ENCODE peak calls at places on chromosomes 12 and 14, in six cellular contexts. One of them, this sample, is unnamed.

GRCh38 chr12:41962171-41962572 is 182.5 kb downstream of the GXYLT1 start:
- DNase-seq in AG04450: no peak
- DNase-seq in HCT116: no peak
- DNase-seq in gastrocnemius medialis: no peak
- DNase-seq in brain microvascular endothelial cell: no peak
- DNase-seq in upper lobe of right lung: no peak
- DNase-seq in this sample: no peak

GRCh38 chr14:100988411-100988900 is 84.9 kb upstream of the RTL1 start:
- DNase-seq in HCT116: peak
- DNase-seq in gastrocnemius medialis: no peak
- DNase-seq in brain microvascular endothelial cell: no peak
- DNase-seq in AG04450: no peak
- DNase-seq in upper lobe of right lung: no peak
- DNase-seq in this sample: no peak

GRCh38 chr14:76480426-76480825 is 104.5 kb downstream of the ESRRB start:
- DNase-seq in HCT116: no peak
- DNase-seq in brain microvascular endothelial cell: no peak
- DNase-seq in upper lobe of right lung: no peak
- DNase-seq in gastrocnemius medialis: no peak
- DNase-seq in AG04450: no peak
- DNase-seq in this sample: no peak

GRCh38 chr12:26696613-26697092 is 136.3 kb downstream of the ITPR2 start:
- DNase-seq in HCT116: no peak
- DNase-seq in gastrocnemius medialis: no peak
- DNase-seq in brain microvascular endothelial cell: peak
- DNase-seq in AG04450: no peak
- DNase-seq in upper lobe of right lung: no peak
- DNase-seq in this sample: no peak

GRCh38 chr14:97948841-97949240 is 1151.7 kb downstream of the VRK1 start:
- DNase-seq in brain microvascular endothelial cell: no peak
- DNase-seq in AG04450: no peak
- DNase-seq in upper lobe of right lung: no peak
- DNase-seq in HCT116: no peak
- DNase-seq in gastrocnemius medialis: no peak
- DNase-seq in this sample: no peak

GRCh38 chr12:54229624-54230212 is 40.9 kb upstream of the SMUG1 start:
- DNase-seq in gastrocnemius medialis: no peak
- DNase-seq in HCT116: peak
- DNase-seq in upper lobe of right lung: no peak
- DNase-seq in brain microvascular endothelial cell: peak
- DNase-seq in AG04450: peak
- DNase-seq in this sample: peak

GRCh38 chr14:22780105-22780679 is 13.7 kb downstream of the OXA1L start:
- DNase-seq in gastrocnemius medialis: no peak
- DNase-seq in HCT116: no peak
- DNase-seq in AG04450: no peak
- DNase-seq in brain microvascular endothelial cell: peak
- DNase-seq in upper lobe of right lung: no peak
- DNase-seq in this sample: peak

GRCh38 chr12:82708507-82708906 is 21.8 kb downstream of the TMTC2 start:
- DNase-seq in AG04450: no peak
- DNase-seq in HCT116: no peak
- DNase-seq in gastrocnemius medialis: no peak
- DNase-seq in brain microvascular endothelial cell: no peak
- DNase-seq in upper lobe of right lung: no peak
- DNase-seq in this sample: no peak

GRCh38 chr12:53631721-53632120 is 5.5 kb upstream of the ATF7 start:
- DNase-seq in AG04450: no peak
- DNase-seq in upper lobe of right lung: no peak
- DNase-seq in brain microvascular endothelial cell: no peak
- DNase-seq in HCT116: no peak
- DNase-seq in gastrocnemius medialis: no peak
- DNase-seq in this sample: no peak

GRCh38 chr14:36655571-36655962 is 6.1 kb upstream of the PAX9 start:
- DNase-seq in brain microvascular endothelial cell: no peak
- DNase-seq in gastrocnemius medialis: no peak
- DNase-seq in AG04450: no peak
- DNase-seq in HCT116: no peak
- DNase-seq in upper lobe of right lung: no peak
- DNase-seq in this sample: no peak

GRCh38 chr14:63045234-63045611 is at the start of gene KCNH5:
- DNase-seq in upper lobe of right lung: no peak
- DNase-seq in AG04450: no peak
- DNase-seq in HCT116: no peak
- DNase-seq in brain microvascular endothelial cell: peak
- DNase-seq in gastrocnemius medialis: no peak
- DNase-seq in this sample: peak

GRCh38 chr12:57149309-57149900 is 2.0 kb upstream of the LRP1-AS start:
- DNase-seq in brain microvascular endothelial cell: peak
- DNase-seq in HCT116: no peak
- DNase-seq in upper lobe of right lung: no peak
- DNase-seq in gastrocnemius medialis: peak
- DNase-seq in AG04450: no peak
- DNase-seq in this sample: peak

GRCh38 chr14:36662543-36663403 is 1.1 kb downstream of the PAX9 start:
- DNase-seq in gastrocnemius medialis: no peak
- DNase-seq in HCT116: no peak
- DNase-seq in brain microvascular endothelial cell: no peak
- DNase-seq in upper lobe of right lung: no peak
- DNase-seq in AG04450: no peak
- DNase-seq in this sample: no peak

GRCh38 chr12:16669756-16670155 is 63.8 kb upstream of the LMO3 start:
- DNase-seq in gastrocnemius medialis: no peak
- DNase-seq in HCT116: no peak
- DNase-seq in upper lobe of right lung: no peak
- DNase-seq in AG04450: no peak
- DNase-seq in brain microvascular endothelial cell: no peak
- DNase-seq in this sample: no peak

GRCh38 chr12:100360450-100360849 is 3.6 kb downstream of the SLC17A8 start:
- DNase-seq in gastrocnemius medialis: no peak
- DNase-seq in AG04450: no peak
- DNase-seq in HCT116: no peak
- DNase-seq in upper lobe of right lung: no peak
- DNase-seq in brain microvascular endothelial cell: no peak
- DNase-seq in this sample: no peak

GRCh38 chr12:12794686-12795085 is 9.2 kb downstream of the APOLD1 start:
- DNase-seq in HCT116: no peak
- DNase-seq in gastrocnemius medialis: no peak
- DNase-seq in AG04450: no peak
- DNase-seq in upper lobe of right lung: no peak
- DNase-seq in brain microvascular endothelial cell: no peak
- DNase-seq in this sample: no peak

GRCh38 chr14:22887260-22887989 is 4.4 kb downstream of the REM2 start:
- DNase-seq in gastrocnemius medialis: no peak
- DNase-seq in upper lobe of right lung: no peak
- DNase-seq in AG04450: no peak
- DNase-seq in HCT116: peak
- DNase-seq in brain microvascular endothelial cell: peak
- DNase-seq in this sample: peak

GRCh38 chr14:71320734-71321555 is 413.7 kb downstream of the PCNX1 start:
- DNase-seq in HCT116: no peak
- DNase-seq in upper lobe of right lung: peak
- DNase-seq in gastrocnemius medialis: no peak
- DNase-seq in AG04450: no peak
- DNase-seq in brain microvascular endothelial cell: peak
- DNase-seq in this sample: peak

GRCh38 chr12:68028647-68029046 is 39.4 kb downstream of the IFNG-AS1 start:
- DNase-seq in AG04450: no peak
- DNase-seq in brain microvascular endothelial cell: no peak
- DNase-seq in upper lobe of right lung: no peak
- DNase-seq in HCT116: no peak
- DNase-seq in gastrocnemius medialis: no peak
- DNase-seq in this sample: no peak

GRCh38 chr14:96165493-96166474 is 38.9 kb upstream of the BDKRB2 start:
- DNase-seq in HCT116: no peak
- DNase-seq in brain microvascular endothelial cell: no peak
- DNase-seq in gastrocnemius medialis: no peak
- DNase-seq in upper lobe of right lung: no peak
- DNase-seq in AG04450: no peak
- DNase-seq in this sample: no peak

GRCh38 chr12:67519824-67520433 is 128.6 kb upstream of the DYRK2 start:
- DNase-seq in upper lobe of right lung: no peak
- DNase-seq in gastrocnemius medialis: no peak
- DNase-seq in brain microvascular endothelial cell: no peak
- DNase-seq in AG04450: no peak
- DNase-seq in HCT116: no peak
- DNase-seq in this sample: no peak

GRCh38 chr12:82522762-82523161 is 163.9 kb upstream of the TMTC2 start:
- DNase-seq in brain microvascular endothelial cell: no peak
- DNase-seq in HCT116: no peak
- DNase-seq in gastrocnemius medialis: no peak
- DNase-seq in AG04450: no peak
- DNase-seq in upper lobe of right lung: no peak
- DNase-seq in this sample: no peak

GRCh38 chr14:57375156-57375555 is 15.2 kb upstream of the NAA30 start:
- DNase-seq in gastrocnemius medialis: no peak
- DNase-seq in HCT116: no peak
- DNase-seq in brain microvascular endothelial cell: no peak
- DNase-seq in AG04450: no peak
- DNase-seq in upper lobe of right lung: no peak
- DNase-seq in this sample: no peak

GRCh38 chr12:29640589-29641345 is 143.0 kb downstream of the TMTC1 start:
- DNase-seq in brain microvascular endothelial cell: peak
- DNase-seq in AG04450: no peak
- DNase-seq in upper lobe of right lung: no peak
- DNase-seq in gastrocnemius medialis: no peak
- DNase-seq in HCT116: peak
- DNase-seq in this sample: peak

GRCh38 chr14:106564058-106564643 is 1037.8 kb downstream of the TMEM121 start:
- DNase-seq in upper lobe of right lung: peak
- DNase-seq in HCT116: no peak
- DNase-seq in brain microvascular endothelial cell: no peak
- DNase-seq in AG04450: no peak
- DNase-seq in gastrocnemius medialis: no peak
- DNase-seq in this sample: no peak

GRCh38 chr12:93344876-93345275 is 32.8 kb upstream of the NUDT4 start:
- DNase-seq in AG04450: no peak
- DNase-seq in brain microvascular endothelial cell: peak
- DNase-seq in upper lobe of right lung: no peak
- DNase-seq in HCT116: no peak
- DNase-seq in gastrocnemius medialis: no peak
- DNase-seq in this sample: no peak

GRCh38 chr14:73895939-73896338 is 9.3 kb downstream of the ZNF410 start:
- DNase-seq in HCT116: no peak
- DNase-seq in upper lobe of right lung: no peak
- DNase-seq in brain microvascular endothelial cell: no peak
- DNase-seq in gastrocnemius medialis: no peak
- DNase-seq in AG04450: no peak
- DNase-seq in this sample: no peak
- H3K27ac ChIP-seq in HCT116: no peak
- H3K27ac ChIP-seq in upper lobe of right lung: no peak
- H3K27ac ChIP-seq in brain microvascular endothelial cell: no peak
- H3K27ac ChIP-seq in gastrocnemius medialis: no peak
- H3K27ac ChIP-seq in AG04450: no peak
- H3K27ac ChIP-seq in this sample: peak

GRCh38 chr12:107449891-107450290 is 235.7 kb upstream of the PWP1 start:
- DNase-seq in gastrocnemius medialis: no peak
- DNase-seq in brain microvascular endothelial cell: peak
- DNase-seq in AG04450: no peak
- DNase-seq in HCT116: no peak
- DNase-seq in upper lobe of right lung: no peak
- DNase-seq in this sample: no peak

GRCh38 chr12:107446476-107446875 is 239.1 kb upstream of the PWP1 start:
- DNase-seq in upper lobe of right lung: no peak
- DNase-seq in brain microvascular endothelial cell: no peak
- DNase-seq in gastrocnemius medialis: no peak
- DNase-seq in HCT116: no peak
- DNase-seq in AG04450: no peak
- DNase-seq in this sample: no peak

GRCh38 chr12:107447336-107447735 is 238.3 kb upstream of the PWP1 start:
- DNase-seq in brain microvascular endothelial cell: no peak
- DNase-seq in gastrocnemius medialis: no peak
- DNase-seq in upper lobe of right lung: no peak
- DNase-seq in AG04450: no peak
- DNase-seq in HCT116: no peak
- DNase-seq in this sample: no peak

GRCh38 chr12:107450541-107450940 is 235.1 kb upstream of the PWP1 start:
- DNase-seq in HCT116: no peak
- DNase-seq in AG04450: no peak
- DNase-seq in gastrocnemius medialis: no peak
- DNase-seq in brain microvascular endothelial cell: no peak
- DNase-seq in upper lobe of right lung: no peak
- DNase-seq in this sample: no peak

GRCh38 chr12:107448198-107448597 is 237.4 kb upstream of the PWP1 start:
- DNase-seq in upper lobe of right lung: no peak
- DNase-seq in HCT116: peak
- DNase-seq in brain microvascular endothelial cell: peak
- DNase-seq in AG04450: no peak
- DNase-seq in gastrocnemius medialis: no peak
- DNase-seq in this sample: peak
- TF ChIP-seq CTCF in upper lobe of right lung: peak
- TF ChIP-seq CTCF in HCT116: peak
- TF ChIP-seq CTCF in brain microvascular endothelial cell: peak
- TF ChIP-seq CTCF in AG04450: peak
- TF ChIP-seq CTCF in gastrocnemius medialis: no peak
- TF ChIP-seq CTCF in this sample: peak

GRCh38 chr14:72540836-72541235 is 353.1 kb downstream of the DPF3 start:
- DNase-seq in AG04450: no peak
- DNase-seq in brain microvascular endothelial cell: no peak
- DNase-seq in HCT116: no peak
- DNase-seq in gastrocnemius medialis: no peak
- DNase-seq in upper lobe of right lung: no peak
- DNase-seq in this sample: no peak
- H3K27ac ChIP-seq in AG04450: no peak
- H3K27ac ChIP-seq in brain microvascular endothelial cell: no peak
- H3K27ac ChIP-seq in HCT116: no peak
- H3K27ac ChIP-seq in gastrocnemius medialis: no peak
- H3K27ac ChIP-seq in upper lobe of right lung: no peak
- H3K27ac ChIP-seq in this sample: no peak

DNA sequence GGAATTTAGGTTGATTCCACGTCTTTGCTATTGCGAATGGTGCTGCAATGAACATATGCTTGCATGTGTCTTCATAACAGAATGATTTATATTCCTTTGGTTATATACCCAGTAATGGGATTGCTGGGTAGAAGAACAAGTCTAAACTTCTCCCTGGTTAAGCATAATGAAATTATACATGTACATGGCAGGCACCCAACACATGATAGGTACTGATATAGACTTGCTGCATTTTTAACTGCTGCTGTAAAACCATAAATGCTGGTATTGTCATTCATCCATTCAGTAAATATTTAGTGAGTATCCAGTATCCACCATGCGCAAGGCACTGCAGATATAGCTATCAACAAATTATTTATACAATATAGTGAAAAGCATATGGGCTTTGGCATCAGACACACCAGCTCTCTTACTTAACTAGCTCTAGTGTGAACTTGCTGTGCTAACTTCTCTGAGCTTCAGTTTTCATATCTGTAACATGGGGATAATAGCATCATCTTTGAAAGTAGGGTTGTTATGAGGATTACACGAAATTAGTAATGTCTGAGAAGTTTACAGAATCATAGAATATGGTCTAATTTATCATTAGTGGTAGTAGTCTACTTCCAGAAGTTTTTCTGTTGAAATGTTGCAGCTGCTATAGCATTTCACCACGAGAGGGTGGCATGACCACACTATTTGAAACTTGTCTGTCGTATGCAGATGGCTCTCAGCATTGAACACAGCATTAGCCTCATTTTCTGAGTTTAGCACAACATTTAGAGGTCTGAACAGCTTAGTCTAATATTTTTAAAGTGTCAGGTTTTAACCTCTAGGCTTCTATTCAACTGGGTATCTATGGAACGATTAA is 32.0 kb upstream of the SEL1L start:
- DNase-seq in HCT116: peak
- DNase-seq in gastrocnemius medialis: no peak
- DNase-seq in upper lobe of right lung: no peak
- DNase-seq in AG04450: no peak
- DNase-seq in brain microvascular endothelial cell: peak
- DNase-seq in this sample: peak
- TF ChIP-seq CTCF in HCT116: peak
- TF ChIP-seq CTCF in gastrocnemius medialis: no peak
- TF ChIP-seq CTCF in upper lobe of right lung: peak
- TF ChIP-seq CTCF in AG04450: no peak
- TF ChIP-seq CTCF in brain microvascular endothelial cell: peak
- TF ChIP-seq CTCF in this sample: peak

This sample was measured in adrenal gland.